ENCODE peak calls at places on chromosome 11, in five cellular contexts. J is endothelial cell, Z is WTC11, C is cardiac muscle cell, S is GM12865. E is an unnamed sample.

GRCh38 chr11:71451596-71452353 is 1.2 kb upstream of the NADSYN1 start:
- DNase-seq in J (peak; percentile 20), Z (peak; percentile 62), C (no peak), S (peak; percentile 23), E (no peak)

GRCh38 chr11:100719809-100720221 is 32.7 kb downstream of the ARHGAP42 start:
- DNase-seq in J (peak; percentile 8), Z (peak; percentile 32), C (peak; percentile 92), S (no peak), E (no peak)

GRCh38 chr11:132523929-132524328 is 1008.4 kb downstream of the OPCML start:
- DNase-seq in J (no peak), Z (no peak), C (no peak), S (no peak), E (no peak)

GRCh38 chr11:63770763-63771162 is 2.2 kb upstream of the ZFTA start:
- DNase-seq in J (no peak), Z (no peak), C (no peak), S (no peak), E (no peak)

GRCh38 chr11:1992111-1992510 is 5.5 kb downstream of the H19 start:
- DNase-seq in J (no peak), Z (no peak), C (no peak), S (no peak), E (no peak)

GRCh38 chr11:86089659-86090058 is 20.8 kb upstream of the PICALM start:
- DNase-seq in J (no peak), Z (no peak), C (peak; percentile 83), S (no peak), E (no peak)

GRCh38 chr11:12749442-12749841 is 75.2 kb downstream of the TEAD1 start:
- DNase-seq in J (no peak), Z (no peak), C (no peak), S (no peak), E (no peak)

GRCh38 chr11:124829986-124830385 is 29.8 kb upstream of the MSANTD2 start:
- DNase-seq in J (no peak), Z (no peak), C (peak; percentile 55), S (no peak), E (no peak)

GRCh38 chr11:8730697-8731020 is 48.1 kb downstream of the RPL27A start:
- DNase-seq in J (no peak), Z (no peak), C (no peak), S (no peak), E (no peak)

GRCh38 chr11:102831128-102831708 is 12.2 kb downstream of the MMP3 start:
- DNase-seq in J (peak; percentile 26), Z (peak; percentile 77), C (peak; percentile 38), S (peak; percentile 23), E (peak; percentile 11)

GRCh38 chr11:19842505-19842904 is 129.9 kb downstream of the NAV2 start:
- DNase-seq in J (no peak), Z (no peak), C (no peak), S (no peak), E (no peak)

GRCh38 chr11:108115495-108116140 is 5.7 kb upstream of the ACAT1 start:
- DNase-seq in J (no peak), Z (peak; percentile 16), C (peak; percentile 92), S (no peak), E (no peak)

GRCh38 chr11:75198278-75198948 is 42.2 kb upstream of the TPBGL start:
- DNase-seq in J (no peak), Z (no peak), C (no peak), S (no peak), E (no peak)

GRCh38 chr11:79025622-79026021 is 415.2 kb downstream of the TENM4 start:
- DNase-seq in J (no peak), Z (no peak), C (peak; percentile 21), S (no peak), E (no peak)

GRCh38 chr11:64566042-64566914 is 24.7 kb upstream of the SLC22A12 start:
- DNase-seq in J (peak; percentile 54), Z (peak; percentile 59), C (peak; percentile 90), S (no peak), E (no peak)

GRCh38 chr11:71334191-71334590 is 81.8 kb upstream of the SHANK2 start:
- DNase-seq in J (no peak), Z (no peak), C (no peak), S (no peak), E (no peak)

GRCh38 chr11:76237914-76238313 is 31.6 kb upstream of the WNT11 start:
- DNase-seq in J (no peak), Z (no peak), C (no peak), S (peak; percentile 18), E (no peak)

GRCh38 chr11:114060402-114061052 is 1.0 kb downstream of the ZBTB16 start:
- DNase-seq in J (peak; percentile 38), Z (peak; percentile 38), C (peak; percentile 41), S (no peak), E (peak; percentile 49)

GRCh38 chr11:114058871-114059277 is 637 bp upstream of the ZBTB16 start:
- DNase-seq in J (no peak), Z (peak; percentile 24), C (peak; percentile 44), S (no peak), E (no peak)

GRCh38 chr11:114059984-114060401 is 482 bp downstream of the ZBTB16 start:
- DNase-seq in J (peak; percentile 16), Z (no peak), C (peak; percentile 68), S (no peak), E (no peak)

GRCh38 chr11:114058026-114058706 is 1.3 kb upstream of the ZBTB16 start:
- DNase-seq in J (no peak), Z (peak; percentile 22), C (peak; percentile 60), S (no peak), E (no peak)

GRCh38 chr11:114059278-114059983 is at the start of gene ZBTB16:
- DNase-seq in J (peak; percentile 46), Z (peak; percentile 79), C (peak; percentile 94), S (no peak), E (peak; percentile 44)
- TF ChIP-seq CTCF in J (no peak), Z (no peak), C (peak; percentile 35), S (no peak), E (no peak)

DNA sequence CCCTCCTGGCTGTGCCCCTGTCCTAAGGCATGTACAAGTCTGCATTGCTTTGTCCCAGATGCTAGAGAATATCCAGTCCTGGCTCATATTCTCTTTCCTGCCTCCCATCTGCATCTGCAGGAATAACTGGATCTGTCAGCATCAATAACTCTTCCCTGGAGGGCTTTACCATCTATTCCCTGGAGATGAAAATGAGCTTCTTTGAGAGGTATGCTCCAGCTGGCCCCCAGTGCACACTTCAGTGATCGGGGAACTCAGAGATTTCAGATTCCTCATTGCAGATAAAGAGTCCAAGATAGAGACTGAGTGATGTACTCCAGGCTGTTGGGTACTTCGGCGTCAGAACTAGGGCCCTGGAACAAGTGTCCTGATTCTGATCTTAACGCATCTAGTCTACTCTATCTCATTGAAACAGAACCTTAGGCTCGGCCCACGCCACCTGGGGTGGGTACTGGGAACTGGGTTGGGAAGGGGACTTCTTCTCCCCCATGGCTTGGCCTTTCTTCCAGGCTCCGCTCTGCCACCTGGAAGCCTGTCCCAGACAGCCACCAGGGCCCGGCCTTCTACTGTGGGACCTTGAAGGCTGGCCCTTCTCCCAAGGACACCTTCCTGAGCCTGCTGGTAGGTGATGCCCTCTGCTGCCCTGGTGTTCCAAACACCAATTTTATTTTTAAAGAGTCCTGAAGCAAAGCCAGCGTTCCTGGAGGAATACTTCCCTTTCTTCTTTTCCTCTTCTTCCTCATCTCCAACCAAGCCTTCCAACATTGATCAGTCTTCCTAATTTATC is 17.8 kb upstream of the GLB1L2 start:
- DNase-seq in J (no peak), Z (no peak), C (no peak), S (no peak), E (no peak)
- TF ChIP-seq CTCF in J (no peak), Z (no peak), C (no peak), S (no peak), E (no peak)

GRCh38 chr11:72814139-72814830 is at the start of gene ATG16L2:
- DNase-seq in J (peak; percentile 90), Z (peak; percentile 84), C (peak; percentile 89), S (peak; percentile 92), E (peak; percentile 97)
- TF ChIP-seq CTCF in J (peak; percentile 32), Z (no peak), C (peak; percentile 5), S (peak; percentile 13), E (no peak)

DNA sequence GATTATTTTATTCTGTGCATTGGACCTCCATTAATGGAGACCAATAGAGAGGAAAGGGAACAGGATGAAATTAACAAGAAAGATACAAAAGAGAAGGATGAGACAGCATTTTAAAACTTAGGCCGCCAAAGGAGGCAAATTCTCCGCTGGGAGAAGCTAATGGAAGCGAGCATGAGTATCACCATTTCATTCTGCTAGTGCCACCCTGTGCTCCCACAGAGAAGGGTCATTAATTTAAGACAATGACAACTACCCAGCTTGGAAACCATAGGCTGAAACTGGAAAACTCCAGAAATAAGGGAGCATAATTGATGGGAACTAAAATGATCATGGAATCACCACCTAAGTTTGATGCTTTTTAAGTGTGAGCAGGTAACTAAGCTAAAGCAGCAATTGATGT is 69.2 kb downstream of the SLC36A4 start:
- DNase-seq in J (no peak), Z (no peak), C (no peak), S (no peak), E (no peak)
- TF ChIP-seq CTCF in J (no peak), Z (no peak), C (no peak), S (no peak), E (no peak)

GRCh38 chr11:91773090-91773489 is 451.5 kb upstream of the FAT3 start:
- DNase-seq in J (peak; percentile 11), Z (peak; percentile 54), C (peak; percentile 11), S (no peak), E (no peak)
- TF ChIP-seq CTCF in J (no peak), Z (peak; percentile 28), C (no peak), S (no peak), E (no peak)

E was measured in GM20000.